ENCODE peak calls at places on chromosomes 1 and 21, in seven cellular contexts. W is H1, R is adrenal gland, K is HCT116, E is K562, X is esophagus squamous epithelium, N is body of pancreas. O is an unnamed sample.

GRCh38 chr1:198088360-198089071 is 68.3 kb upstream of the NEK7 start:
- DNase-seq in W (no peak), R (peak; percentile 11), K (peak; percentile 28), E (no peak), X (no peak), N (no peak), O (no peak)

GRCh38 chr1:54588377-54588776 is 34.9 kb downstream of the FAM151A start:
- DNase-seq in W (no peak), R (no peak), K (no peak), E (no peak), X (no peak), N (no peak), O (no peak)

GRCh38 chr1:222739929-222740328 is 2.9 kb downstream of the FAM177B start:
- DNase-seq in W (no peak), R (no peak), K (no peak), E (no peak), X (no peak), N (no peak), O (no peak)

GRCh38 chr1:224201853-224202252 is 18.8 kb downstream of the DEGS1 start:
- DNase-seq in W (no peak), R (no peak), K (no peak), E (no peak), X (no peak), N (no peak), O (no peak)

GRCh38 chr1:220213381-220213983 is 58.8 kb downstream of the RAB3GAP2 start:
- DNase-seq in W (no peak), R (no peak), K (no peak), E (no peak), X (no peak), N (no peak), O (no peak)

GRCh38 chr1:60947367-60947766 is 135.0 kb upstream of the NFIA start:
- DNase-seq in W (no peak), R (no peak), K (no peak), E (no peak), X (no peak), N (no peak), O (no peak)

GRCh38 chr1:37792943-37793686 is 532 bp upstream of the MANEAL start:
- DNase-seq in W (peak; percentile 51), R (no peak), K (no peak), E (no peak), X (no peak), N (no peak), O (no peak)

GRCh38 chr1:30190481-30191153 is 532.8 kb downstream of the MATN1 start:
- DNase-seq in W (peak; percentile 3), R (no peak), K (no peak), E (no peak), X (no peak), N (no peak), O (no peak)

GRCh38 chr1:108747128-108747827 is 804 bp downstream of the STXBP3 start:
- DNase-seq in W (peak; percentile 66), R (peak; percentile 89), K (peak; percentile 70), E (peak; percentile 67), X (peak; percentile 11), N (peak; percentile 71), O (peak; percentile 73)

GRCh38 chr1:7280257-7280656 is 490.8 kb upstream of the VAMP3 start:
- DNase-seq in W (peak; percentile 39), R (no peak), K (no peak), E (no peak), X (no peak), N (no peak), O (no peak)

DNA sequence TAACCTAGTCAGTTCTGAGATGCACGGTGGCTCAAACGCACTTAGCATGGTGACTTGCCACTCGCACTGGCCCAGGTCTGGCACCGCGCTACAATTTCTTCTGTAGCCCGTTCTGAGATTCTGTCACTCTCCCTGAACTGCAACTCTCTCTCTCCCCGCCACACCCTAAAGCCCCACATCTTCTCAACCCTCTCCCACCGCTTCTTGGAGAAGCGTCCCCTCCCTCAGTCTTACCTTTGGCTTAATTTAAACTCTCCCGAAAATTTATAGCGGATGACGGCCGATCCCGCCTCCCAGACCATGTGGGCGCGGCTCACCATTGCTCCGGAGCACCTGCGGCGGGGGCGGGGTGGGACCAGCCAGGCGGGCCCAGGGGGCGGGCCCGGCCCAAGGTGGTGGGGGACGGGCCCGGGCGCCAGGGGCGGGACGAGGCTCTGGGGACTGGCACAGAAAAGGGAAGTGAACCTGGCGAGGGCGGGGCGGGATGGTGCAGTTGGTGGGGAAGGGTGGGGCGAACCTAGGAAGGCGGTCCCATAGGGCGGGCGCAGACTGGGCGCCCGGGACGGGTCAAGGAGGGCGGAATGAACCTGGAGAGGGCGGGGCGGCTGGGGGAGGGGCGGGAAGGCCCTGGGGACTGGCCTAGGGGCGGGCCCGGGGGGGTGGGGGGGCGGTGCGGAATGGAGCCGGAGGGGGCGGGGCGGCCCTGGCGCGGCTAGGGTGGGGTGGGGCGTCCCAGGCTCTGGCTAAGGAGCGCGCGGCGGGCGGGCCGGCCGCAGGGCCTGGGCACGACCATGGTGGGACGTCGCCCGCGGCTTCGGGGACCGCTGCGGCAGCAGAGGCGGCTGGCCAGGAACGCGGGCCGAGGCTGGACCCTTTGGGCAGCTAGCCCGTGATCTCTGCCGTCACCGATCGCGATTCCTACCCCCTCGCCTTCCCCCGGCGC is at the start of gene MAP3K21:
- DNase-seq in W (peak; percentile 94), R (peak; percentile 97), K (peak; percentile 95), E (peak; percentile 97), X (peak; percentile 66), N (peak; percentile 99), O (peak; percentile 80)
- TF ChIP-seq POLR2A in W (peak; percentile 45), R (no peak), K (peak; percentile 48), E (no peak), X (no peak), N (peak; percentile 90), O (no peak)

DNA sequence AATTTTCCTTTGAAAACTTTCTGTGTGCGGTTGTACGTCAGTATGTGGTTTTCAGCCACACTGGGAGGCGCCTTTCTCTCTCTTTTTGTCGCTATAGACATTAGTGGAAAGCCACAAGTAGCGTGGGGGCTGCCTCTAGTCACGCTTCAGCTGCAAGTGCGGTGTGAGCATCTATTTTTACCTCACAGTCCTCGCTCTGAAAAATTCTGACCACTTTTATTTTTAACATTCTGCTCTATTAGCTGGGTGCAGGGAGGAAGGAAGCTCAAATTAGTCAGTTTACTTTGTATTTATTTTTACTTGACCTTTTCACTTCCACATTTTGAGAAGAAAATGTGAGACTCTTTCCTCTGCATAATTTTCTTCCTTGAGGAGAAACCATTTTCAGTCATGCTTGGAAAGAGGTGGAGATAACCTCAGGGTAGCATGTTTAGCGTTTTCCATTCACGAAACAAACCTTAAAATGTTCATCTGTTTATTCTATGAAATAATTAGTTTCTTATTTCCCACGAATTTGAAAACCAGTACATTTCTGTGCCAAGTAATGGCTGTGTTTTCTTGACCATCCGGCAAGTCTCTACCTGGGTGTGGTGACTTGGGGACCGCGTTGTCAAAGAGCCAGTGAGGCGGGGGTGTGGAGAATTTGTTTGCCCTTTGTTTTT is 35.6 kb downstream of the ADARB1 start:
- DNase-seq in W (no peak), R (no peak), K (no peak), E (no peak), X (no peak), N (no peak), O (no peak)
- H3K4me1 ChIP-seq in W (no peaks in the 10 kb centered on the region), R (no peaks in the 10 kb centered on the region), K (no peaks in the 10 kb centered on the region), E (peaks cover 43% of the 10 kb centered on the region), X (peaks cover 6% of the 10 kb centered on the region), N (no peaks in the 10 kb centered on the region), O (peaks cover 78% of the 10 kb centered on the region)

DNA sequence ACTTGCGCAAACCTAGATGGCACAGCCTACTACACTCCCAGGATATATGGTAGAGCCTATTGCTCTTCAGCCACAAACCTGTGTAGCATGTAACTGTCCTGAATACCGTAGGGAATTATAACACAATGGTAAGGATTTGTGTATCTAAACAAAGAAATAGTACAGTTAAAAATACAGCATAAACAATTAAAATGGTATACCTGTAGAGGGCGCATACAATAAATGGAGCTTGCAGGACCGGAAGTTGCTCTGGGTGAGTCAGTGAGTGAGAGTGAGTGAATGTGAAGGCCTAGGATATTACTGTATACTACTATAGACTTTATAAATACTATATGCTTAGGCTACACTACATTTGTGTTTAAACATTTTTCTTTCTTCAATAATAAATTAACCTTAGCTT is 99.3 kb downstream of the PLD5 start:
- DNase-seq in W (no peak), R (no peak), K (peak; percentile 15), E (no peak), X (no peak), N (no peak), O (no peak)
- TF ChIP-seq CTCF in W (no peak), R (no peak), K (peak; percentile 47), E (no peak), X (no peak), N (no peak), O (no peak)

GRCh38 chr21:34882719-34883131 is 166.4 kb downstream of the RUNX1 start:
- DNase-seq in W (no peak), R (no peak), K (no peak), E (no peak), X (no peak), N (no peak), O (no peak)
- TF ChIP-seq POLR2A in W (no peak), R (no peak), K (no peak), E (no peak), X (no peak), N (peak; percentile 33), O (no peak)

GRCh38 chr1:218823291-218823900 is 350.3 kb upstream of the LYPLAL1 start:
- DNase-seq in W (no peak), R (no peak), K (peak; percentile 78), E (no peak), X (no peak), N (no peak), O (no peak)

GRCh38 chr1:218829143-218829542 is 344.5 kb upstream of the LYPLAL1 start:
- DNase-seq in W (no peak), R (no peak), K (no peak), E (no peak), X (no peak), N (no peak), O (no peak)

GRCh38 chr1:218827486-218827885 is 346.2 kb upstream of the LYPLAL1 start:
- DNase-seq in W (no peak), R (no peak), K (no peak), E (no peak), X (no peak), N (no peak), O (no peak)

GRCh38 chr1:218828125-218828650 is 345.5 kb upstream of the LYPLAL1 start:
- DNase-seq in W (no peak), R (no peak), K (no peak), E (no peak), X (no peak), N (no peak), O (no peak)
- H3K4me1 ChIP-seq in W (no peaks in the 10 kb centered on the region), R (no peaks in the 10 kb centered on the region), K (peaks cover 30% of the 10 kb centered on the region), E (no peaks in the 10 kb centered on the region), X (no peaks in the 10 kb centered on the region), N (no peaks in the 10 kb centered on the region), O (no peaks in the 10 kb centered on the region)

DNA sequence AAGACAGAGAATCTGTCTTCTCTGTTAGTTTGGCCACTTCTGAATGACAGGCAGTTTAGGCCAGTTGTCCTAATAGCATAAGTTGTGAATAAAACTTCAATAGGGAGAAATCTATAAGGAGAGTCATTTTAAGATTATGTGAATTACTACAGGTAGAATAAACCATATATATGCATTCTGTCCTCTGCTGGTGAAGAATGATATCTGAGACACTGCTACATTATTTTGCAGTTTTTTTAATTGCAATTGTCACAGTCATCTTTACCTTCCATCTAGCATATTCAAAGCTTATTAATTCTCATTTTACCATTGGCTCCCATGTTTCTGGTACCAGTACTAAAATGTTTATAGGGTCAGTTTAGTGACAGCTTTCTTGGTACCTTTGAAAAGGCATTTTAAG is 519.6 kb upstream of the DEPDC1 start:
- DNase-seq in W (no peak), R (no peak), K (no peak), E (no peak), X (no peak), N (no peak), O (no peak)
- TF ChIP-seq CTCF in W (no peak), R (no peak), K (peak; percentile 44), E (no peak), X (no peak), N (no peak), O (no peak)